ENCODE peak calls at places on chromosomes 6 and 20, in nine cellular contexts. J is brain microvascular endothelial cell; A is effector CD4-positive, alpha-beta T cell; I is transverse colon; H is stimulated activated CD4-positive, alpha-beta T cell treated with anti-CD3 and anti-CD28 coated beads, Interleukin-4, amount 100 ng/mL, for 48 hours; S is EL; K is uterus; D is NCI-H345; Q is stimulated activated CD8-positive, alpha-beta memory T cell treated with anti-CD3 and anti-CD28 coated beads, Interleukin-7, amount 100 ng/mL, for 4 hours. G is an unnamed sample.

GRCh38 chr20:7094438-7094997 is 327.0 kb downstream of the BMP2 start:
- DNase-seq in J (peak; percentile 5), A (no peak), I (peak; percentile 41), H (peak; percentile 2), S (peak; percentile 1), K (no peak), D (peak; percentile 54), Q (no peak), G (peak; percentile 39)

GRCh38 chr20:419556-420168 is 11.6 kb downstream of the RBCK1 start:
- DNase-seq in J (no peak), A (no peak), I (peak; percentile 91), H (no peak), S (no peak), K (no peak), D (peak; percentile 24), Q (no peak), G (peak; percentile 13)

GRCh38 chr6:81909981-81910910 is 157.8 kb upstream of the TENT5A start:
- DNase-seq in J (no peak), A (no peak), I (no peak), H (no peak), S (peak; percentile 12), K (no peak), D (no peak), Q (no peak), G (no peak)

GRCh38 chr6:40256831-40257230 is 322.6 kb upstream of the MOCS1 start:
- DNase-seq in J (no peak), A (no peak), I (no peak), H (no peak), S (no peak), K (no peak), D (no peak), Q (no peak), G (no peak)

GRCh38 chr20:4666001-4666470 is 55.7 kb upstream of the PRND start:
- DNase-seq in J (peak; percentile 65), A (peak; percentile 45), I (peak; percentile 23), H (peak; percentile 19), S (peak; percentile 84), K (no peak), D (no peak), Q (peak; percentile 49), G (no peak)

GRCh38 chr20:21901470-21902275 is 196.2 kb downstream of the PAX1 start:
- DNase-seq in J (no peak), A (no peak), I (peak; percentile 60), H (no peak), S (no peak), K (peak; percentile 86), D (no peak), Q (no peak), G (no peak)

GRCh38 chr20:53961527-53961926 is 108.9 kb downstream of the BCAS1 start:
- DNase-seq in J (no peak), A (no peak), I (no peak), H (no peak), S (no peak), K (no peak), D (no peak), Q (no peak), G (no peak)

GRCh38 chr6:25629202-25629584 is 22.8 kb upstream of the SCGN start:
- DNase-seq in J (no peak), A (no peak), I (no peak), H (no peak), S (no peak), K (no peak), D (peak; percentile 95), Q (no peak), G (no peak)

GRCh38 chr6:78629154-78629721 is 238.1 kb upstream of the IRAK1BP1 start:
- DNase-seq in J (peak; percentile 45), A (no peak), I (no peak), H (no peak), S (peak; percentile 44), K (no peak), D (no peak), Q (no peak), G (no peak)

GRCh38 chr6:112118034-112118433 is 30.6 kb downstream of the FAM229B start:
- DNase-seq in J (no peak), A (no peak), I (no peak), H (no peak), S (no peak), K (no peak), D (no peak), Q (no peak), G (no peak)

GRCh38 chr6:37160922-37161778 is 8.8 kb upstream of the PIM1 start:
- DNase-seq in J (peak; percentile 60), A (no peak), I (no peak), H (no peak), S (peak; percentile 23), K (no peak), D (no peak), Q (no peak), G (peak; percentile 62)

GRCh38 chr6:2147737-2148448 is 97.5 kb downstream of the GMDS start:
- DNase-seq in J (no peak), A (no peak), I (no peak), H (no peak), S (peak; percentile 34), K (no peak), D (no peak), Q (no peak), G (no peak)

GRCh38 chr20:38115896-38116295 is 49.2 kb downstream of the TGM2 start:
- DNase-seq in J (no peak), A (no peak), I (no peak), H (no peak), S (no peak), K (no peak), D (no peak), Q (no peak), G (no peak)

GRCh38 chr6:114432380-114432779 is 89.6 kb upstream of the HS3ST5 start:
- DNase-seq in J (no peak), A (no peak), I (no peak), H (no peak), S (no peak), K (no peak), D (no peak), Q (no peak), G (no peak)

GRCh38 chr20:63557481-63557891 is 3.5 kb downstream of the FNDC11 start:
- DNase-seq in J (no peak), A (no peak), I (no peak), H (no peak), S (no peak), K (no peak), D (no peak), Q (no peak), G (no peak)

GRCh38 chr6:137271245-137272183 is 52.3 kb upstream of the IFNGR1 start:
- DNase-seq in J (peak; percentile 24), A (no peak), I (no peak), H (no peak), S (peak; percentile 49), K (no peak), D (peak; percentile 52), Q (no peak), G (peak; percentile 16)

GRCh38 chr20:45306431-45306982 is at the start of gene RBPJL:
- DNase-seq in J (no peak), A (peak; percentile 38), I (no peak), H (peak; percentile 51), S (no peak), K (no peak), D (no peak), Q (no peak), G (peak; percentile 23)

GRCh38 chr20:36717657-36718056 is 28.2 kb downstream of the NDRG3 start:
- DNase-seq in J (no peak), A (no peak), I (peak; percentile 8), H (no peak), S (no peak), K (no peak), D (no peak), Q (no peak), G (peak; percentile 19)

GRCh38 chr20:45867811-45868176 is 10.4 kb downstream of the ZSWIM3 start:
- DNase-seq in J (no peak), A (no peak), I (no peak), H (no peak), S (peak; percentile 70), K (no peak), D (no peak), Q (no peak), G (no peak)

GRCh38 chr20:15930324-15931305 is 642.6 kb downstream of the KIF16B start:
- DNase-seq in J (peak; percentile 26), A (no peak), I (no peak), H (no peak), S (peak; percentile 12), K (no peak), D (peak; percentile 49), Q (no peak), G (no peak)

GRCh38 chr6:97396880-97397279 is 113.9 kb upstream of the MMS22L start:
- DNase-seq in J (no peak), A (no peak), I (no peak), H (no peak), S (no peak), K (no peak), D (no peak), Q (no peak), G (no peak)

GRCh38 chr6:95185874-95186273 is 391.5 kb upstream of the MANEA start:
- DNase-seq in J (no peak), A (no peak), I (no peak), H (no peak), S (no peak), K (no peak), D (no peak), Q (no peak), G (peak; percentile 2)

GRCh38 chr20:59774204-59774641 is 159.2 kb downstream of the SYCP2 start:
- DNase-seq in J (no peak), A (no peak), I (no peak), H (no peak), S (no peak), K (no peak), D (no peak), Q (no peak), G (no peak)

GRCh38 chr6:33273129-33273923 is 1.5 kb downstream of the RPS18 start:
- DNase-seq in J (no peak), A (no peak), I (no peak), H (no peak), S (no peak), K (no peak), D (no peak), Q (no peak), G (no peak)

GRCh38 chr20:8807480-8808179 is 261.3 kb upstream of the PLCB4 start:
- DNase-seq in J (no peak), A (no peak), I (no peak), H (no peak), S (no peak), K (no peak), D (no peak), Q (no peak), G (no peak)

GRCh38 chr6:89071036-89071435 is 9.5 kb upstream of the PNRC1 start:
- DNase-seq in J (no peak), A (no peak), I (peak; percentile 20), H (no peak), S (no peak), K (no peak), D (no peak), Q (no peak), G (no peak)

GRCh38 chr6:40903456-40903855 is 135.6 kb downstream of the UNC5CL start:
- DNase-seq in J (no peak), A (no peak), I (no peak), H (no peak), S (no peak), K (no peak), D (no peak), Q (no peak), G (no peak)

GRCh38 chr6:128731249-128732165 is 151.4 kb upstream of the LAMA2 start:
- DNase-seq in J (peak; percentile 63), A (no peak), I (no peak), H (no peak), S (peak; percentile 61), K (no peak), D (no peak), Q (no peak), G (no peak)

GRCh38 chr6:146871613-146872465 is 273.1 kb downstream of the ADGB start:
- DNase-seq in J (no peak), A (no peak), I (no peak), H (no peak), S (no peak), K (no peak), D (no peak), Q (no peak), G (no peak)

GRCh38 chr20:52313335-52313963 is 121.9 kb upstream of the ZFP64 start:
- DNase-seq in J (peak; percentile 3), A (no peak), I (no peak), H (no peak), S (peak; percentile 19), K (no peak), D (peak; percentile 35), Q (no peak), G (no peak)

GRCh38 chr20:11128131-11128831 is 454.5 kb upstream of the JAG1 start:
- DNase-seq in J (no peak), A (no peak), I (no peak), H (no peak), S (peak; percentile 30), K (no peak), D (no peak), Q (no peak), G (no peak)